ENCODE peak calls at places on chromosomes 5 and 9, in four cellular contexts. Q is breast epithelium, E is HCT116, B is adrenal gland. O is an unnamed sample.

GRCh38 chr5:180161420-180162303 is 47.3 kb downstream of the RASGEF1C start:
- DNase-seq in Q (peak; percentile 10), E (no peak), B (peak; percentile 54), O (no peak)

GRCh38 chr9:111896942-111897830 is 572 bp downstream of the UGCG start:
- DNase-seq in Q (peak; percentile 29), E (no peak), B (peak; percentile 67), O (peak; percentile 63)

GRCh38 chr5:98770158-98770910 is 3.1 kb upstream of the RGMB start:
- DNase-seq in Q (peak; percentile 45), E (no peak), B (peak; percentile 76), O (peak; percentile 55)

GRCh38 chr5:166942948-166943347 is 1348.5 kb upstream of the WWC1 start:
- DNase-seq in Q (no peak), E (no peak), B (no peak), O (no peak)

GRCh38 chr9:129331366-129331765 is 153.3 kb upstream of the IER5L start:
- DNase-seq in Q (no peak), E (no peak), B (no peak), O (no peak)

GRCh38 chr9:81717061-81717746 is 27.9 kb upstream of the TLE1 start:
- DNase-seq in Q (no peak), E (no peak), B (no peak), O (no peak)

GRCh38 chr5:106418196-106418595 is 1252.5 kb downstream of the EFNA5 start:
- DNase-seq in Q (no peak), E (no peak), B (no peak), O (no peak)

GRCh38 chr9:93098236-93098946 is 2.4 kb downstream of the CARD19 start:
- DNase-seq in Q (peak; percentile 92), E (peak; percentile 65), B (peak; percentile 97), O (peak; percentile 54)

GRCh38 chr5:170420809-170421412 is 31.7 kb upstream of the KCNMB1 start:
- DNase-seq in Q (peak; percentile 45), E (peak; percentile 68), B (peak; percentile 81), O (peak; percentile 74)

GRCh38 chr9:33750307-33750838 is 45.0 kb upstream of the PRSS3 start:
- DNase-seq in Q (no peak), E (no peak), B (peak; percentile 54), O (no peak)

GRCh38 chr9:93108301-93109041 is 12.5 kb downstream of the CARD19 start:
- DNase-seq in Q (no peak), E (no peak), B (peak; percentile 57), O (peak; percentile 14)

GRCh38 chr5:151483647-151484046 is 36.2 kb downstream of the SLC36A1 start:
- DNase-seq in Q (no peak), E (no peak), B (no peak), O (no peak)

GRCh38 chr9:86720893-86721698 is 226.2 kb downstream of the GAS1 start:
- DNase-seq in Q (peak; percentile 39), E (no peak), B (no peak), O (no peak)

GRCh38 chr5:36842087-36842486 is 34.5 kb upstream of the NIPBL start:
- DNase-seq in Q (no peak), E (no peak), B (no peak), O (no peak)

GRCh38 chr9:84945878-84946538 is 276.5 kb downstream of the NTRK2 start:
- DNase-seq in Q (no peak), E (no peak), B (no peak), O (no peak)

GRCh38 chr5:95900383-95900958 is 61.2 kb downstream of the ELL2 start:
- DNase-seq in Q (no peak), E (no peak), B (peak; percentile 65), O (peak; percentile 9)

GRCh38 chr5:59843511-59844230 is 49.9 kb downstream of the PDE4D start:
- DNase-seq in Q (no peak), E (no peak), B (no peak), O (no peak)

GRCh38 chr9:136626066-136626725 is 36.5 kb upstream of the EGFL7 start:
- DNase-seq in Q (no peak), E (no peak), B (no peak), O (no peak)

GRCh38 chr5:14593326-14594036 is 11.9 kb downstream of the OTULINL start:
- DNase-seq in Q (no peak), E (no peak), B (peak; percentile 44), O (peak; percentile 9)

GRCh38 chr5:112479418-112479817 is 60.3 kb upstream of the EPB41L4A start:
- DNase-seq in Q (peak; percentile 74), E (no peak), B (no peak), O (no peak)

GRCh38 chr5:146633273-146633672 is 117.3 kb upstream of the GPR151 start:
- DNase-seq in Q (no peak), E (no peak), B (no peak), O (no peak)

GRCh38 chr5:163248333-163248732 is 189.1 kb upstream of the CCNG1 start:
- DNase-seq in Q (no peak), E (no peak), B (no peak), O (no peak)

GRCh38 chr5:886051-886450 is 6.5 kb downstream of the BRD9 start:
- DNase-seq in Q (no peak), E (no peak), B (no peak), O (no peak)

GRCh38 chr5:883475-884181 is 9.0 kb downstream of the BRD9 start:
- DNase-seq in Q (no peak), E (no peak), B (no peak), O (no peak)

GRCh38 chr5:885529-885928 is 7.1 kb downstream of the BRD9 start:
- DNase-seq in Q (no peak), E (no peak), B (peak; percentile 70), O (peak; percentile 25)

GRCh38 chr5:884345-885126 is 8.1 kb downstream of the BRD9 start:
- DNase-seq in Q (no peak), E (no peak), B (no peak), O (peak; percentile 19)

DNA sequence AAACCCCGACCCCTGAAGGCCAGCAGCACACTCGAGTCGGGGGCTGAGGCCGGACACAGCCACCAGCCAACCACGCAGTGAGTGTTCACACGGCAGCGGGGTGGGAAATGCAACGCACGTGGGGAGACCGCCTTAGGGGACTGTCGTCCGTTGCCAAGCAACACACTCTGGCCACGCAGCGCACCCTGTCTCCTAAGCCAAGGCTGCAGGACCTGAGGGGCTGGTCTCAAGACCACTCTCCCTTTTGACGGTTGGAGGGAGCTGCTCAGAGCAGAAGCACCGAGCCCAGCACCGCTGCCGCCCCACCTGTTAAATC is 7.5 kb downstream of the BRD9 start:
- DNase-seq in Q (no peak), E (no peak), B (no peak), O (no peak)
- TF ChIP-seq POLR2A in Q (no peak), E (no peak), B (no peak), O (no peak)

GRCh38 chr5:132419517-132420468 is 50.3 kb downstream of the SLC22A5 start:
- DNase-seq in Q (peak; percentile 64), E (peak; percentile 56), B (peak; percentile 86), O (peak; percentile 92)
- TF ChIP-seq POLR2A in Q (no peak), E (no peak), B (no peak), O (no peak)

GRCh38 chr9:134067904-134068741 is at the start of gene BRD3:
- DNase-seq in Q (peak; percentile 81), E (peak; percentile 71), B (peak; percentile 90), O (peak; percentile 95)
- TF ChIP-seq POLR2A in Q (no peak), E (peak; percentile 66), B (peak; percentile 78), O (peak; percentile 38)

DNA sequence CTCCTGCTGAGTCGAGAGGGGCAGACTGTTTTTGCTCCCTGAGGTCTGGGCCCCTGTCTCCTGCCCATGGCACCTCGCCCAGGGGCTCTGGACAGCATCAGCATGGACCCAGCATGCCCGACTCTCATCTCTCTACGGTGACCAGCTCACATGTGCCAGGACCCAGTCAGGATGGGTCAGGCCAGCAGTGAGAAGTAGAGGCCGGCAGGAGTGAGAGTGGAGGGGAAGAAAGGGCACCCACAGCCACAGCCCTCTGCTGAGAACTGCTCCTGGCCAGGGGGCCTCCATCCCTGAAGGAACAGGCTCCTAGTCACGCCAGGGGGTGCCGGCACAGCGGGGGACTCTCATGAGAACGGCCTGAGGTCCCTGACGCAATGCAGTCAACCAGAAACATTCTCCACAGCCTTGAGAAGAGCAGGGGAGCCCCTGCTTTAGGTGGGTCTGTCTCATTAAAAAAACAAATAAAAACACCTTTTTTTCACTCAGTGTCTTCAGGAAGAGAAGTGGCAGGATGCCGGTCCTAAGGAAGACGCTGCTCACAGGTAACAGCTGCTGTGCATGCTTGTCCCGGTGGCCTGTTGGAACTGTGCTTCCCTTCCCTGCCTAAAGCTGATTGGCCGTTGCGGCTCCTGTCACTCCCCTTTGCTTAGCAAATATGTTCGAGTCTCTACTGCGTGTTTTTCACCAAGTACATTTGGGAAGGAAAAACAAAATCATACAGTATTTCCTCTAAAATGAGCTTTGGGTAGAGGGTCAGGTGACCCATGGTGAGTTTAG is 85.7 kb upstream of the FBXW11 start:
- DNase-seq in Q (no peak), E (no peak), B (peak; percentile 41), O (no peak)
- TF ChIP-seq POLR2A in Q (no peak), E (no peak), B (no peak), O (no peak)

GRCh38 chr5:65624025-65624569 is at the start of gene TRIM23:
- DNase-seq in Q (peak; percentile 89), E (peak; percentile 83), B (peak; percentile 96), O (peak; percentile 95)
- TF ChIP-seq POLR2A in Q (no peak), E (peak; percentile 37), B (peak; percentile 28), O (peak; percentile 69)

DNA sequence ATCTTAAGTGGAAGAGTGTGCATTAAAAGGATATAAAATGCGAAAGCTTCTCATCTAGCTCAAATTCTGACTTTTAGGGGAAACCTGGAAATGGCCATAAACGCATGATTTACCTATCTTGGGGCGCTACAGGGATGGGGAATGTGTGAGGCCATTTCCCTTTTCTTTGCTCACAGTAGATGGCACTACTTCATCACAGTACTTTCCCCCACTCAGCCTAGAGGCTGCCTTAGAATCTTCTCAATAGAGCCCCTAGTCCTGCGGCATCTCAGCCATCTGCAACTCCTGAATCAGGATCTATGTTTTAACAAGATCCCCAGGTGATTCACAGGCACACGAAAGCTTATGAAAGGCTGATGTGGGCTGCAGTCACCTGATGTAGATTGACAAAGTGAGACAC is 110.8 kb downstream of the LHFPL2 start:
- DNase-seq in Q (no peak), E (no peak), B (no peak), O (peak; percentile 60)
- TF ChIP-seq POLR2A in Q (no peak), E (no peak), B (no peak), O (no peak)

O was measured in erythroblast.